ENCODE peak calls at places on chromosomes 7 and 10, in four cellular contexts. A, G, Q and W are unnamed samples.

GRCh38 chr7:20395094-20395493 is 64.4 kb downstream of the ITGB8 start:
- DNase-seq in A (no peak), G (no peak), Q (no peak), W (no peak)

GRCh38 chr7:37705976-37706375 is 22.4 kb downstream of the GPR141 start:
- DNase-seq in A (no peak), G (peak; percentile 12), Q (no peak), W (no peak)

GRCh38 chr7:106063039-106063438 is 49.1 kb downstream of the SYPL1 start:
- DNase-seq in A (no peak), G (no peak), Q (no peak), W (no peak)

GRCh38 chr10:60099998-60100747 is 193.8 kb upstream of the CCDC6 start:
- DNase-seq in A (peak; percentile 56), G (peak; percentile 68), Q (peak; percentile 82), W (peak; percentile 28)

GRCh38 chr10:127556911-127557310 is 7.8 kb downstream of the NPS start:
- DNase-seq in A (peak; percentile 15), G (peak; percentile 77), Q (peak; percentile 60), W (no peak)

GRCh38 chr7:95577137-95577536 is 19.2 kb downstream of the PDK4 start:
- DNase-seq in A (peak; percentile 13), G (peak; percentile 93), Q (peak; percentile 87), W (peak; percentile 26)

GRCh38 chr10:104256335-104257080 is 1.8 kb downstream of the GSTO1 start:
- DNase-seq in A (peak; percentile 23), G (no peak), Q (no peak), W (peak; percentile 9)

GRCh38 chr10:118472415-118472814 is 123.0 kb downstream of the PRLHR start:
- DNase-seq in A (peak; percentile 11), G (peak; percentile 50), Q (no peak), W (no peak)

GRCh38 chr7:65233409-65234034 is 140.1 kb upstream of the ZNF92 start:
- DNase-seq in A (no peak), G (peak; percentile 93), Q (no peak), W (no peak)

GRCh38 chr10:97782455-97783228 is 10.8 kb upstream of the SFRP5 start:
- DNase-seq in A (no peak), G (no peak), Q (no peak), W (no peak)

GRCh38 chr10:124341768-124342135 is 77.0 kb downstream of the OAT start:
- DNase-seq in A (no peak), G (no peak), Q (no peak), W (no peak)